ENCODE peak calls at places on chromosomes 1 and 21, in four cellular contexts. D is thoracic aorta; X is activated gamma-delta T cell treated with anti-CD3 and anti-CD28 coated beads, Interleukin-2, amount 50 U/mL, for 16 hours; M is activated naive CD4-positive, alpha-beta T cell treated with anti-CD3 and anti-CD28 coated beads, Interleukin-2, amount 50 U/mL, for 72 hours. C is an unnamed sample.

GRCh38 chr1:102970496-102971078 is 137.7 kb downstream of the COL11A1 start:
- DNase-seq in D (no peak), X (no peak), M (no peak), C (no peak)

GRCh38 chr21:33033094-33033951 is 7.6 kb downstream of the OLIG2 start:
- DNase-seq in D (no peak), X (no peak), M (no peak), C (no peak)

GRCh38 chr1:221397141-221397540 is 344.7 kb downstream of the DUSP10 start:
- DNase-seq in D (no peak), X (no peak), M (no peak), C (no peak)

GRCh38 chr1:115829023-115829674 is 11.8 kb downstream of the NHLH2 start:
- DNase-seq in D (no peak), X (no peak), M (no peak), C (no peak)

GRCh38 chr1:111140680-111140967 is 601 bp downstream of the CEPT1 start:
- DNase-seq in D (no peak), X (no peak), M (no peak), C (no peak)

GRCh38 chr1:81512242-81512641 is 288.5 kb upstream of the ADGRL2 start:
- DNase-seq in D (no peak), X (no peak), M (no peak), C (no peak)

GRCh38 chr1:25197235-25197930 is 34.9 kb downstream of the SYF2 start:
- DNase-seq in D (no peak), X (no peak), M (no peak), C (no peak)

GRCh38 chr1:203271018-203271743 is 34.1 kb upstream of the BTG2 start:
- DNase-seq in D (no peak), X (no peak), M (no peak), C (peak)

GRCh38 chr21:45534591-45535331 is 7.5 kb downstream of the SLC19A1 start:
- DNase-seq in D (no peak), X (no peak), M (peak), C (no peak)

GRCh38 chr1:169804941-169805340 is 10.2 kb upstream of the METTL18 start:
- DNase-seq in D (no peak), X (no peak), M (no peak), C (no peak)

GRCh38 chr1:161216945-161217712 is 2.0 kb downstream of the FCER1G start:
- DNase-seq in D (no peak), X (no peak), M (peak), C (peak)

GRCh38 chr21:44932366-44933181 is 7.3 kb upstream of the SLX9 start:
- DNase-seq in D (no peak), X (peak), M (peak), C (peak)

GRCh38 chr1:83113686-83114085 is 885.2 kb downstream of the TTLL7 start:
- DNase-seq in D (no peak), X (no peak), M (no peak), C (no peak)

GRCh38 chr1:11938722-11939526 is 4.4 kb downstream of the PLOD1 start:
- DNase-seq in D (no peak), X (no peak), M (no peak), C (no peak)

GRCh38 chr21:34183331-34183928 is 110.1 kb downstream of the MRPS6 start:
- DNase-seq in D (no peak), X (no peak), M (no peak), C (no peak)

GRCh38 chr1:41382531-41383090 is 21.4 kb downstream of the FOXO6 start:
- DNase-seq in D (no peak), X (no peak), M (no peak), C (no peak)

GRCh38 chr1:65924471-65924870 is 131.8 kb downstream of the PDE4B start:
- DNase-seq in D (no peak), X (no peak), M (no peak), C (no peak)

GRCh38 chr1:50976890-50977574 is 7.0 kb downstream of the CDKN2C start:
- DNase-seq in D (no peak), X (no peak), M (peak), C (peak)

GRCh38 chr1:162605225-162605927 is 26.9 kb upstream of the DDR2 start:
- DNase-seq in D (no peak), X (no peak), M (no peak), C (no peak)

GRCh38 chr1:155941845-155942507 is 538 bp downstream of the RXFP4 start:
- DNase-seq in D (no peak), X (no peak), M (no peak), C (no peak)

GRCh38 chr1:93715529-93716126 is 34.0 kb upstream of the BCAR3 start:
- DNase-seq in D (no peak), X (no peak), M (no peak), C (peak)

GRCh38 chr1:172269644-172270043 is 150.8 kb upstream of the C1orf105 start:
- DNase-seq in D (no peak), X (no peak), M (no peak), C (no peak)

GRCh38 chr1:228513244-228513900 is 26.2 kb downstream of the RNF187 start:
- DNase-seq in D (no peak), X (no peak), M (no peak), C (peak)

GRCh38 chr1:6421266-6421665 is 1.5 kb upstream of the HES2 start:
- DNase-seq in D (no peak), X (no peak), M (no peak), C (no peak)

GRCh38 chr21:38979271-38980196 is 173.8 kb downstream of the ETS2 start:
- DNase-seq in D (no peak), X (no peak), M (no peak), C (peak)

GRCh38 chr1:242784074-242784473 is 259.6 kb upstream of the PLD5 start:
- DNase-seq in D (no peak), X (no peak), M (no peak), C (no peak)

GRCh38 chr1:94646151-94646643 is 104.6 kb upstream of the F3 start:
- DNase-seq in D (no peak), X (no peak), M (no peak), C (no peak)

GRCh38 chr1:9280015-9280860 is 12.5 kb upstream of the SPSB1 start:
- DNase-seq in D (peak), X (peak), M (peak), C (peak)

C was measured in activated CD8-positive, alpha-beta memory T cell treated with anti-CD3 and anti-CD28 coated beads, Interleukin-2, amount 10 ng/mL, durations not matched to agents 7 days and 5 days.